ENCODE peak calls at places on chromosomes 3 and 15, in four cellular contexts. P is IMR-90, O is A549, M is GM23248. Q is an unnamed sample.

GRCh38 chr3:14787630-14788029 is 31.1 kb upstream of the FGD5 start:
- DNase-seq in P (no peak), O (no peak), M (no peak), Q (no peak)

GRCh38 chr15:70267306-70267705 is 169.6 kb upstream of the TLE3 start:
- DNase-seq in P (no peak), O (no peak), M (no peak), Q (no peak)

GRCh38 chr3:20682573-20682972 is 496.6 kb upstream of the SGO1 start:
- DNase-seq in P (no peak), O (no peak), M (no peak), Q (peak; percentile 39)

GRCh38 chr3:122975924-122976293 is 51.7 kb downstream of the SEMA5B start:
- DNase-seq in P (peak; percentile 10), O (no peak), M (no peak), Q (no peak)

GRCh38 chr3:141294848-141295247 is 63.2 kb downstream of the PXYLP1 start:
- DNase-seq in P (peak; percentile 88), O (peak; percentile 30), M (peak; percentile 89), Q (no peak)

GRCh38 chr3:86837871-86838270 is 153.1 kb downstream of the VGLL3 start:
- DNase-seq in P (peak; percentile 27), O (no peak), M (peak; percentile 47), Q (no peak)

GRCh38 chr3:119600732-119601131 is 3.0 kb downstream of the PLA1A start:
- DNase-seq in P (no peak), O (no peak), M (peak; percentile 25), Q (peak; percentile 76)

GRCh38 chr15:64847016-64847415 is 5.3 kb downstream of the PLEKHO2 start:
- DNase-seq in P (no peak), O (no peak), M (no peak), Q (no peak)

GRCh38 chr15:74396445-74397238 is 29.2 kb upstream of the CYP11A1 start:
- DNase-seq in P (peak; percentile 89), O (peak; percentile 61), M (peak; percentile 86), Q (no peak)

DNA sequence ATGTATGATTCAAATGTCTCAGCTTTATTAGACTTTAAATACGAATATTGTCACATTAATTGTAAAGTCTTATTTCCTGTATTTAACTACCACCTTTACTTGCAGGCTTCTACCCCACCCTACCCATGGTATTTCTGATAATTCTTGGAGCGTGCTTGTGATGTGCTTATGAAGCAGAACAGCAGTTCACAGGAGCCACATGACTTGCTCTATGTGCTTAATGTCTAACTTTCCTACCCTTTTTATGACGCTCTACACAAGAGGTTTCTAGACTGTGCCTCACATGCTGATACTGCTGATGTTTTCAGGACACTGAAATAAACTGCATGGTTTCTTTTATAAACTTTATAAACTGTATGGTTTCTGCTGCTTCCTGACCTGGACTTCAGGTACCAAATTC is 553.5 kb upstream of the CCDC54 start:
- DNase-seq in P (no peak), O (no peak), M (no peak), Q (no peak)
- H3K4me2 ChIP-seq in P (no peak overlapping the region), O (no peak overlapping the region), M (no peak overlapping the region), Q (no peak overlapping the region)

GRCh38 chr15:31332681-31333071 is 6.0 kb downstream of the KLF13 start:
- DNase-seq in P (no peak), O (no peak), M (no peak), Q (no peak)
- H3K4me3 ChIP-seq in P (no peak overlapping the region), O (no peak overlapping the region), M (no peak overlapping the region), Q (no peak overlapping the region)

DNA sequence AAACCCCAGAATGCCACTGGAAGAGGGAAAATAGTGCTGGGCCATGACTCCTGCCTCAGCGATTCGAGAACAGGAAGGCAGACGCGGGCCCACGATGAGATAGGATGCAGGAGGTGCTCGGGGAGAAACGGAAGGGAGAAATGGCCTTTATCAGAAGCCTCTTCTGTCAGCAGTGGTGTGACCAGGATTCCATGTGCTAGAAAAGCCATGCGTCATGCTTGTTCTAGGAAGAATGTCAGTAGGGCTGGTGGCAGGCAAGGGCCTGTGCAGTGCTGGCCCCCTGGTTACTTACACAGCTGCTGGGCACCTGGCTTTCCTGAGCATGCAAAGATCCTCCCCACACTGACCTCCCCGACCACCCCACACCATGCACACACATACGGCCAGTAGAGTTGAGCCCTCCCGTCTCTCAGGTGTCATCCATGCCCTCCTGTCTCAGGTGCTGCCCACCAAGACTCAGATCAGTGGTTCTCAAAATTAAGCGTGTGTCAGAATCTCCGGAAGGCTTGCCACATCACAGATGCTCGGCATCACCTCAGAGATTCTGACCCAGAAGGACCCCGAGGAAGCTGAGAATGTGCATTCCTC is 106.7 kb downstream of the ADAMTS17 start:
- DNase-seq in P (no peak), O (no peak), M (no peak), Q (no peak)
- H3K4me2 ChIP-seq in P (no peak overlapping the region), O (no peak overlapping the region), M (no peak overlapping the region), Q (no peak overlapping the region)

GRCh38 chr15:58409861-58410260 is 21.9 kb upstream of the LIPC start:
- DNase-seq in P (no peak), O (no peak), M (no peak), Q (no peak)
- H3K4me3 ChIP-seq in P (no peak overlapping the region), O (no peak overlapping the region), M (peak overlapping the region; percentile 74), Q (no peak overlapping the region)

GRCh38 chr3:126060613-126061145 is 23.2 kb downstream of the SLC41A3 start:
- DNase-seq in P (no peak), O (no peak), M (no peak), Q (no peak)

GRCh38 chr3:126057936-126058335 is 26.0 kb downstream of the SLC41A3 start:
- DNase-seq in P (no peak), O (no peak), M (no peak), Q (no peak)

GRCh38 chr3:126057547-126057819 is 26.4 kb downstream of the SLC41A3 start:
- DNase-seq in P (no peak), O (no peak), M (no peak), Q (no peak)

GRCh38 chr3:126056681-126057546 is 27.0 kb downstream of the SLC41A3 start:
- DNase-seq in P (peak; percentile 2), O (no peak), M (peak; percentile 42), Q (no peak)

DNA sequence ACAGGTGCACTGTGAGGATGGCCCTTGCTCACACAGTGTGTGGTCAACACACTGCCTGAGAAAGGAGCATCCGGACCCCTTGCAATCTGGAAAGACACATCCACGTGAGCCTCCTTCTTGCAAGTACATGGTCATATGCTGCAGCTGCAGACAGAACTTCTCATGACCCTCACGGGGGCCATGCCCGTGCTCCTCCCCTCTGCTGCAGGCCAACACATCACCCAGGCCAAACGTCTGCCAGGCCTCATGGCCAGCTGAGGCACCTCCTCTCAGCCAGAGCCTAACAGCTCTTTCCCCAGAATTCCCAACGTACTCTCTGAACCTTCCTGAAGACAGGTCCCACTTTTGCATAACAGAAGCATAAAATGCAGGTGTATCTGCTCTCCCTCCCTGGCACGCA is 25.3 kb downstream of the SLC41A3 start:
- DNase-seq in P (no peak), O (no peak), M (no peak), Q (no peak)
- H3K4me2 ChIP-seq in P (no peak overlapping the region), O (no peak overlapping the region), M (no peak overlapping the region), Q (no peak overlapping the region)

DNA sequence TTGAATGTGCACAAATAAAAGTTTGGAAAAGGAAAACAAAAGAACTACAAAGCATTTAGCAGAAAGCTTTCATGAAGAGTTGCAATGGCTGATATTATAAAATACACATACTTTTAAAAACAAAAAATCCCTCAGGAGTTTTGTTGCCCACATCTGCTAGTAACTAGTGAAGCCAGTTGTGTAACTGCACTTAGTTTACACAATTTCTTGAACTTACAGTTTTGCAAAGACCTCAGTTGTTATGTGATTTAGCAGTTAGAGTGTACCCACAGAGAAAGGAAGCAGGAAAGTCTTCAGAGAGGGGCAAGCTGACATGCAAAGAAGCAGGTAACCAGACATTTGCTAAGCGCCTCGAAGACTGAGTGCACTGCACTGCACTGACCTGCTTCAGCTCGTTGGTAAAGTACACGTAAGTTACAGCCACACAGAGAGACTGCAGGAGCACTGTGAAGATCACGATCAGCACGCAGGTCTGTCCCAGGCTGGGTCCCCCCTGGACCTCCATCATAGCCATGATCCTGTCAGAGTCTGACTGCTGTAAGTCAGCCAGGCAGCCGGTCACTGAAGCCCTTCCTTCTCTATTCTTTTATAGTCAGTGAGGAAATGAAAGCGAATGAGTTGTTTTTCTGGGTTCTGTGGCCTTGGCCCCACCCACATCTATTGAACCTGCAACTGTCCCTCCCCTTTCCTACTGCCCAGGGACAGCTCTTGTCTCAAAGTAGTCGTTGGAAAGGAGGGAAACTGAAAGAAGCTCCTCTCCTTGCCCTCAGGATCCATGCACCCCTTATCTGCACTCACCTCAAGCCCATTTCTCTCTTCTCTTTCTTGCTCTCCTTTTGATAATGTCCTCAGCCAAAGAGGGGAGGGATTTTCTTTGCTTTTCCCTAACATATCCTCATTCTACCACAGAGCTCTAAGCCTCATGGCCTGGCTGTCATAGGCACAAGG is at the start of gene TNFSF10:
- DNase-seq in P (peak; percentile 22), O (no peak), M (peak; percentile 47), Q (peak; percentile 58)
- H3K4me3 ChIP-seq in P (no peak within 1 kb of the TSS), O (peak within 1 kb of the TSS; percentile 22), M (peak within 1 kb of the TSS; percentile 44), Q (no peak within 1 kb of the TSS)

DNA sequence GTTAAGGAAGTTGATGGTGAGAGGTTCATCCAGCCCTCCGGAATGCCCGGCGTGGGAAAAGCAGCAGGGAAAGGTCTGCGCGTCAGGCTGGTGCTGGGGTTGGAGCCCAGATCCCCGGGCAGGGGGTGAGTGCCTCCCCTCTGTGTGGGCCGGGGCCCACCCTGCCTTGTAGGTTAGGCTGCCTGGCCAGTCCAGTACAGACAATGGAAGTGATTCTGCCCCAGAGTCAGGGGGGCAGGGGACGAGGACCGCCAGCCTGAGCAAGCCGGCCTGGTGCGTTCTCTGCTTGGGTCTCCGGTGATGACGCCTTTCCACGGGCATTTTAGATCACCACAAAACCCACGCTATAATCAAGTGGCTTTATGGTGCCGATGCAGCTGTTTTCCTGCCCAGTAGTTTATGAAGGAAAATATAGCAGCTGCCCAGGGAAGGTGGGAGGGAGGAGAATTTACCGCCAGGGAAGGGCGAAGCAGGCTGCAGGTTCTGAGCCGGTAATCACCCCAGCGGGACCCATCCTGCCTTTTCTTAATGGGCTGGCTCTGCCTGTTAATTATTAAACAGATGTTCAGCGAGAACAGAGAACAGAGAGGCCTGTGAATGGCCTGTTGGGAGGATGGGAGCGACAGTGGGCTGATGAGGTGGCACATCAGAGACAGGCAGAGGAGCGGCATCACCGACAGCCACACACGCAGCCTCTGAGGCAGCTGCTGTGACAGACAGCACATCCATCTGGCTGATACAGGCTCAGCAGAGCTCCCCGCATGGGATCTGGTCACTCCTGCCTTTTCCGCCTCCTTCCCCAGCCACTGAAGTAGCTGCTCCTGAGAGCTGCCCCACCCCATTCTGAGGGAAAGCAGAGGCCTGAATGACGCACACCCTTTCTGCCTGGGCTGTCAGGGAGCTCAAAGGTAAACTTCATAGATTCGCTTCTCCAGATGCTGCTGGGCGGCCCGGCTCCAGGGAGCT is 35.2 kb downstream of the BDH1 start:
- DNase-seq in P (peak; percentile 80), O (peak; percentile 94), M (no peak), Q (peak; percentile 56)
- H3K4me2 ChIP-seq in P (no peak overlapping the region), O (peak overlapping the region; percentile 91), M (no peak overlapping the region), Q (peak overlapping the region; percentile 48)

Q was measured in GM23338.